ENCODE peak calls at places on chromosomes 3 and 15, in nine cellular contexts. One of them, this sample, is unnamed.

GRCh38 chr15:39882602-39883001 is 37.5 kb downstream of the GPR176 start:
- DNase-seq in activated T-cell treated with anti-CD3 and anti-CD28 coated beads, Interleukin-2, amount 50 U/mL, for 48 hours: no peak
- DNase-seq in iris pigment epithelial cell: no peak
- DNase-seq in EH: no peak
- DNase-seq in left ventricle myocardium superior: no peak
- DNase-seq in activated naive CD8-positive, alpha-beta T cell treated with anti-CD3 and anti-CD28 coated beads, Interleukin-2, amount 50 U/mL, for 24 hours: no peak
- DNase-seq in NCI-H2029 treated with DMSO at 0.1 percent for 48 hours: no peak
- DNase-seq in aorta: no peak
- DNase-seq in right lobe of liver: no peak
- DNase-seq in this sample: no peak

GRCh38 chr3:37905987-37906674 is 44.5 kb downstream of the CTDSPL start:
- DNase-seq in NCI-H2029 treated with DMSO at 0.1 percent for 48 hours: no peak
- DNase-seq in left ventricle myocardium superior: no peak
- DNase-seq in activated T-cell treated with anti-CD3 and anti-CD28 coated beads, Interleukin-2, amount 50 U/mL, for 48 hours: no peak
- DNase-seq in aorta: no peak
- DNase-seq in iris pigment epithelial cell: peak; percentile 46
- DNase-seq in right lobe of liver: no peak
- DNase-seq in EH: peak; percentile 86
- DNase-seq in activated naive CD8-positive, alpha-beta T cell treated with anti-CD3 and anti-CD28 coated beads, Interleukin-2, amount 50 U/mL, for 24 hours: no peak
- DNase-seq in this sample: no peak

GRCh38 chr15:62854420-62855084 is 188.0 kb upstream of the TPM1 start:
- DNase-seq in NCI-H2029 treated with DMSO at 0.1 percent for 48 hours: no peak
- DNase-seq in aorta: no peak
- DNase-seq in left ventricle myocardium superior: no peak
- DNase-seq in right lobe of liver: no peak
- DNase-seq in EH: no peak
- DNase-seq in activated T-cell treated with anti-CD3 and anti-CD28 coated beads, Interleukin-2, amount 50 U/mL, for 48 hours: no peak
- DNase-seq in activated naive CD8-positive, alpha-beta T cell treated with anti-CD3 and anti-CD28 coated beads, Interleukin-2, amount 50 U/mL, for 24 hours: no peak
- DNase-seq in iris pigment epithelial cell: no peak
- DNase-seq in this sample: no peak

GRCh38 chr3:8755564-8756237 is 13.7 kb downstream of the OXTR start:
- DNase-seq in activated T-cell treated with anti-CD3 and anti-CD28 coated beads, Interleukin-2, amount 50 U/mL, for 48 hours: no peak
- DNase-seq in activated naive CD8-positive, alpha-beta T cell treated with anti-CD3 and anti-CD28 coated beads, Interleukin-2, amount 50 U/mL, for 24 hours: no peak
- DNase-seq in EH: peak; percentile 61
- DNase-seq in right lobe of liver: no peak
- DNase-seq in left ventricle myocardium superior: no peak
- DNase-seq in iris pigment epithelial cell: peak; percentile 40
- DNase-seq in NCI-H2029 treated with DMSO at 0.1 percent for 48 hours: peak; percentile 13
- DNase-seq in aorta: no peak
- DNase-seq in this sample: no peak

GRCh38 chr15:20340331-20340811 is 201.2 kb downstream of the GOLGA6L6 start:
- DNase-seq in EH: no peak
- DNase-seq in NCI-H2029 treated with DMSO at 0.1 percent for 48 hours: no peak
- DNase-seq in activated naive CD8-positive, alpha-beta T cell treated with anti-CD3 and anti-CD28 coated beads, Interleukin-2, amount 50 U/mL, for 24 hours: peak; percentile 33
- DNase-seq in left ventricle myocardium superior: peak; percentile 77
- DNase-seq in aorta: peak; percentile 98
- DNase-seq in iris pigment epithelial cell: peak; percentile 39
- DNase-seq in activated T-cell treated with anti-CD3 and anti-CD28 coated beads, Interleukin-2, amount 50 U/mL, for 48 hours: peak; percentile 27
- DNase-seq in right lobe of liver: peak; percentile 63
- DNase-seq in this sample: peak; percentile 96

GRCh38 chr3:77319711-77320110 is 279.8 kb downstream of the ROBO2 start:
- DNase-seq in right lobe of liver: no peak
- DNase-seq in left ventricle myocardium superior: no peak
- DNase-seq in iris pigment epithelial cell: peak; percentile 47
- DNase-seq in NCI-H2029 treated with DMSO at 0.1 percent for 48 hours: no peak
- DNase-seq in activated T-cell treated with anti-CD3 and anti-CD28 coated beads, Interleukin-2, amount 50 U/mL, for 48 hours: no peak
- DNase-seq in activated naive CD8-positive, alpha-beta T cell treated with anti-CD3 and anti-CD28 coated beads, Interleukin-2, amount 50 U/mL, for 24 hours: no peak
- DNase-seq in EH: peak; percentile 3
- DNase-seq in aorta: no peak
- DNase-seq in this sample: no peak

GRCh38 chr3:52554026-52554755 is 17.8 kb downstream of the UQCC5 start:
- DNase-seq in right lobe of liver: no peak
- DNase-seq in activated T-cell treated with anti-CD3 and anti-CD28 coated beads, Interleukin-2, amount 50 U/mL, for 48 hours: no peak
- DNase-seq in iris pigment epithelial cell: no peak
- DNase-seq in EH: no peak
- DNase-seq in NCI-H2029 treated with DMSO at 0.1 percent for 48 hours: no peak
- DNase-seq in left ventricle myocardium superior: no peak
- DNase-seq in activated naive CD8-positive, alpha-beta T cell treated with anti-CD3 and anti-CD28 coated beads, Interleukin-2, amount 50 U/mL, for 24 hours: no peak
- DNase-seq in aorta: no peak
- DNase-seq in this sample: no peak

GRCh38 chr3:15180042-15180611 is 25.9 kb upstream of the CAPN7 start:
- DNase-seq in EH: no peak
- DNase-seq in aorta: no peak
- DNase-seq in left ventricle myocardium superior: no peak
- DNase-seq in NCI-H2029 treated with DMSO at 0.1 percent for 48 hours: no peak
- DNase-seq in activated T-cell treated with anti-CD3 and anti-CD28 coated beads, Interleukin-2, amount 50 U/mL, for 48 hours: no peak
- DNase-seq in right lobe of liver: no peak
- DNase-seq in iris pigment epithelial cell: no peak
- DNase-seq in activated naive CD8-positive, alpha-beta T cell treated with anti-CD3 and anti-CD28 coated beads, Interleukin-2, amount 50 U/mL, for 24 hours: no peak
- DNase-seq in this sample: no peak

GRCh38 chr15:74378853-74379252 is 11.4 kb upstream of the CYP11A1 start:
- DNase-seq in NCI-H2029 treated with DMSO at 0.1 percent for 48 hours: no peak
- DNase-seq in iris pigment epithelial cell: peak; percentile 44
- DNase-seq in activated T-cell treated with anti-CD3 and anti-CD28 coated beads, Interleukin-2, amount 50 U/mL, for 48 hours: peak; percentile 76
- DNase-seq in right lobe of liver: no peak
- DNase-seq in aorta: peak; percentile 59
- DNase-seq in left ventricle myocardium superior: no peak
- DNase-seq in activated naive CD8-positive, alpha-beta T cell treated with anti-CD3 and anti-CD28 coated beads, Interleukin-2, amount 50 U/mL, for 24 hours: peak; percentile 81
- DNase-seq in EH: peak; percentile 49
- DNase-seq in this sample: no peak

GRCh38 chr3:47247131-47248064 is 35.2 kb downstream of the KIF9 start:
- DNase-seq in left ventricle myocardium superior: no peak
- DNase-seq in aorta: no peak
- DNase-seq in NCI-H2029 treated with DMSO at 0.1 percent for 48 hours: no peak
- DNase-seq in EH: no peak
- DNase-seq in activated naive CD8-positive, alpha-beta T cell treated with anti-CD3 and anti-CD28 coated beads, Interleukin-2, amount 50 U/mL, for 24 hours: no peak
- DNase-seq in iris pigment epithelial cell: no peak
- DNase-seq in right lobe of liver: no peak
- DNase-seq in activated T-cell treated with anti-CD3 and anti-CD28 coated beads, Interleukin-2, amount 50 U/mL, for 48 hours: no peak
- DNase-seq in this sample: peak; percentile 52

GRCh38 chr3:120642368-120642948 is 39.6 kb downstream of the HGD start:
- DNase-seq in right lobe of liver: no peak
- DNase-seq in activated naive CD8-positive, alpha-beta T cell treated with anti-CD3 and anti-CD28 coated beads, Interleukin-2, amount 50 U/mL, for 24 hours: no peak
- DNase-seq in EH: peak; percentile 68
- DNase-seq in iris pigment epithelial cell: peak; percentile 85
- DNase-seq in NCI-H2029 treated with DMSO at 0.1 percent for 48 hours: no peak
- DNase-seq in aorta: no peak
- DNase-seq in left ventricle myocardium superior: no peak
- DNase-seq in activated T-cell treated with anti-CD3 and anti-CD28 coated beads, Interleukin-2, amount 50 U/mL, for 48 hours: no peak
- DNase-seq in this sample: no peak

GRCh38 chr3:110969229-110970211 is 102.1 kb upstream of the NECTIN3 start:
- DNase-seq in right lobe of liver: no peak
- DNase-seq in aorta: no peak
- DNase-seq in EH: peak; percentile 1
- DNase-seq in left ventricle myocardium superior: no peak
- DNase-seq in iris pigment epithelial cell: no peak
- DNase-seq in activated naive CD8-positive, alpha-beta T cell treated with anti-CD3 and anti-CD28 coated beads, Interleukin-2, amount 50 U/mL, for 24 hours: no peak
- DNase-seq in NCI-H2029 treated with DMSO at 0.1 percent for 48 hours: no peak
- DNase-seq in activated T-cell treated with anti-CD3 and anti-CD28 coated beads, Interleukin-2, amount 50 U/mL, for 48 hours: no peak
- DNase-seq in this sample: peak; percentile 62

This sample was measured in kidney.